ENCODE peak calls at places on chromosomes 16 and 17, in eight cellular contexts. Y, E, O, V, B, S, H and F are unnamed samples.

GRCh38 chr16:83835972-83836566 is 28.3 kb downstream of the HSBP1 start:
- DNase-seq in B (no peak), H (peak), Y (no peak), V (no peak), E (no peak), O (peak), S (no peak), F (no peak)

GRCh38 chr16:57935904-57936303 is 35.0 kb downstream of the CNGB1 start:
- DNase-seq in H (no peak), V (no peak), O (no peak), E (no peak), Y (no peak), B (no peak), S (no peak), F (no peak)

GRCh38 chr16:47970291-47970931 is 185.4 kb downstream of the ABCC12 start:
- DNase-seq in H (peak), V (no peak), Y (no peak), E (no peak), O (peak), B (no peak), S (no peak), F (no peak)

GRCh38 chr16:17177968-17178880 is 292.5 kb downstream of the XYLT1 start:
- DNase-seq in O (peak), B (no peak), V (no peak), E (no peak), Y (no peak), H (no peak), S (no peak), F (no peak)

GRCh38 chr16:66580605-66581209 is 1.4 kb downstream of the CMTM2 start:
- DNase-seq in V (no peak), E (no peak), O (peak), H (peak), S (no peak), B (no peak), Y (no peak), F (no peak)

GRCh38 chr17:75289832-75290337 is 652 bp upstream of the SLC25A19 start:
- DNase-seq in Y (peak), S (peak), O (peak), E (peak), B (peak), H (peak), V (peak), F (no peak)

GRCh38 chr16:3045758-3046505 is 429 bp upstream of the MMP25 start:
- DNase-seq in V (peak), Y (no peak), O (no peak), S (no peak), B (peak), H (no peak), E (peak), F (no peak)

GRCh38 chr17:43860927-43861622 is 14.1 kb downstream of the CD300LG start:
- DNase-seq in S (peak), Y (no peak), E (no peak), H (no peak), V (no peak), B (no peak), O (no peak), F (no peak)

GRCh38 chr17:28406478-28406824 is 439 bp upstream of the SLC46A1 start:
- DNase-seq in S (no peak), B (no peak), Y (no peak), V (no peak), E (no peak), H (no peak), O (no peak), F (no peak)

GRCh38 chr17:4708436-4708835 is 2.0 kb upstream of the ARRB2 start:
- DNase-seq in Y (peak), H (no peak), B (no peak), S (no peak), E (no peak), O (no peak), V (peak), F (no peak)

GRCh38 chr17:28055546-28056275 is 13.2 kb downstream of the NLK start:
- DNase-seq in E (no peak), S (no peak), B (no peak), Y (no peak), H (no peak), V (no peak), O (no peak), F (no peak)

GRCh38 chr17:36847293-36847645 is 90.0 kb upstream of the LHX1 start:
- DNase-seq in E (no peak), S (no peak), Y (no peak), V (no peak), H (no peak), O (no peak), B (no peak), F (no peak)

GRCh38 chr17:57972151-57972550 is 15.9 kb downstream of the VEZF1 start:
- DNase-seq in Y (no peak), V (no peak), S (no peak), E (no peak), B (no peak), O (no peak), H (no peak), F (no peak)

GRCh38 chr16:80718480-80719220 is 85.7 kb downstream of the CDYL2 start:
- DNase-seq in E (no peak), V (no peak), O (peak), Y (no peak), H (no peak), S (peak), B (peak), F (no peak)

GRCh38 chr16:60419859-60420258 is 1616.4 kb downstream of the CDH8 start:
- DNase-seq in Y (no peak), O (no peak), E (no peak), S (no peak), H (no peak), V (no peak), B (no peak), F (no peak)

GRCh38 chr17:50845260-50846147 is 10.1 kb downstream of the WFIKKN2 start:
- DNase-seq in V (no peak), B (no peak), E (no peak), O (peak), S (peak), H (no peak), Y (no peak), F (no peak)